ENCODE peak calls at places on chromosomes 12 and 14, in ten cellular contexts. T, R, H, A, V, C, B, K, E and W are unnamed samples.

GRCh38 chr12:6450869-6451347 is 934 bp upstream of the TAPBPL start:
- DNase-seq in H (peak), T (no peak), B (no peak), V (no peak), E (peak), C (no peak), K (peak), R (peak), A (no peak), W (peak)

GRCh38 chr12:120404271-120404670 is 33.6 kb upstream of the COX6A1 start:
- DNase-seq in V (no peak), C (no peak), B (no peak), A (no peak), H (no peak), R (no peak), T (no peak), K (no peak), E (no peak), W (no peak)

GRCh38 chr14:76781648-76782051 is 20.4 kb downstream of the VASH1 start:
- DNase-seq in H (no peak), K (no peak), C (no peak), E (no peak), R (no peak), A (no peak), T (no peak), B (no peak), V (no peak), W (no peak)

GRCh38 chr14:103594265-103594664 is 31.5 kb downstream of the COA8 start:
- DNase-seq in E (peak), K (peak), T (peak), V (peak), H (no peak), C (no peak), B (peak), R (peak), A (no peak), W (no peak)

GRCh38 chr12:131982041-131982440 is 32.3 kb downstream of the EP400 start:
- DNase-seq in B (no peak), V (no peak), E (no peak), K (no peak), C (no peak), H (no peak), A (no peak), R (no peak), T (no peak), W (no peak)

GRCh38 chr14:74645735-74646134 is 33.7 kb upstream of the LTBP2 start:
- DNase-seq in R (no peak), A (no peak), H (no peak), T (no peak), K (no peak), E (no peak), V (no peak), C (no peak), B (no peak), W (no peak)

GRCh38 chr12:120121766-120122293 is 5.3 kb upstream of the RAB35 start:
- DNase-seq in E (no peak), T (no peak), A (no peak), V (no peak), R (no peak), K (no peak), C (no peak), B (no peak), H (no peak), W (no peak)

GRCh38 chr12:1995205-1995896 is 8.9 kb downstream of the DCP1B start:
- DNase-seq in R (no peak), B (no peak), V (no peak), H (no peak), T (no peak), E (no peak), K (no peak), A (no peak), C (no peak), W (no peak)

GRCh38 chr12:7374423-7375144 is 69.4 kb downstream of the CD163L1 start:
- DNase-seq in T (no peak), K (no peak), H (peak), B (no peak), C (peak), V (peak), E (peak), A (peak), R (peak), W (peak)

GRCh38 chr14:100239200-100239839 is 376 bp downstream of the YY1 start:
- DNase-seq in V (no peak), H (peak), A (no peak), T (peak), E (peak), C (no peak), K (peak), B (no peak), R (no peak), W (peak)

GRCh38 chr12:108826115-108826806 is 31.1 kb downstream of the SSH1 start:
- DNase-seq in C (no peak), H (peak), R (peak), B (no peak), E (no peak), T (peak), V (peak), A (no peak), K (peak), W (no peak)

GRCh38 chr14:68947802-68948201 is 31.3 kb downstream of the ACTN1 start:
- DNase-seq in R (peak), T (peak), E (no peak), C (no peak), B (peak), V (no peak), K (no peak), H (peak), A (no peak), W (no peak)

GRCh38 chr12:93387780-93388179 is 10.1 kb downstream of the NUDT4 start:
- DNase-seq in E (no peak), H (peak), B (no peak), T (no peak), A (no peak), V (peak), K (no peak), R (no peak), C (no peak), W (peak)

GRCh38 chr12:77163068-77163810 is 97.9 kb upstream of the E2F7 start:
- DNase-seq in A (no peak), V (no peak), R (no peak), B (no peak), E (no peak), T (no peak), K (no peak), H (no peak), C (no peak), W (no peak)

GRCh38 chr12:130870442-130871285 is 1.2 kb upstream of the RAN start:
- DNase-seq in R (peak), C (peak), V (peak), T (peak), E (peak), H (peak), A (peak), K (peak), B (peak), W (peak)

GRCh38 chr12:25552681-25553080 is 402 bp downstream of the LMNTD1 start:
- DNase-seq in R (no peak), B (no peak), V (no peak), C (no peak), A (no peak), E (no peak), T (no peak), H (no peak), K (no peak), W (no peak)

GRCh38 chr14:95858893-95859292 is 17.7 kb upstream of the TUNAR start:
- DNase-seq in V (no peak), C (no peak), R (no peak), T (no peak), E (no peak), B (no peak), K (no peak), A (no peak), H (no peak), W (no peak)

GRCh38 chr14:75752086-75752485 is 91.0 kb downstream of the TTLL5 start:
- DNase-seq in V (no peak), C (no peak), H (no peak), B (no peak), A (no peak), R (no peak), E (no peak), K (no peak), T (no peak), W (no peak)

GRCh38 chr12:116525418-116526001 is 33.7 kb upstream of the MAP1LC3B2 start:
- DNase-seq in K (peak), A (no peak), B (peak), E (peak), R (peak), C (no peak), T (peak), V (no peak), H (peak), W (no peak)

GRCh38 chr14:49940805-49941421 is 48.0 kb downstream of the ARF6 start:
- DNase-seq in E (no peak), K (no peak), B (no peak), T (no peak), C (no peak), H (no peak), R (no peak), V (no peak), A (no peak), W (no peak)

GRCh38 chr14:64910847-64911495 is 3.3 kb upstream of the CHURC1 start:
- DNase-seq in B (no peak), V (no peak), T (no peak), R (no peak), A (no peak), E (no peak), K (no peak), H (no peak), C (no peak), W (peak)

GRCh38 chr14:99195602-99196309 is 76.2 kb downstream of the BCL11B start:
- DNase-seq in A (no peak), E (no peak), K (no peak), V (no peak), C (no peak), T (no peak), B (peak), R (no peak), H (no peak), W (no peak)

GRCh38 chr12:1469063-1469462 is 125.3 kb downstream of the FBXL14 start:
- DNase-seq in C (no peak), B (no peak), E (no peak), K (no peak), V (no peak), T (no peak), A (no peak), H (no peak), R (no peak), W (no peak)

GRCh38 chr14:33847066-33847465 is 103.8 kb downstream of the EGLN3 start:
- DNase-seq in T (no peak), V (no peak), H (no peak), K (no peak), A (no peak), B (no peak), R (no peak), E (no peak), C (no peak), W (no peak)

GRCh38 chr12:77236066-77236465 is 170.7 kb upstream of the E2F7 start:
- DNase-seq in V (no peak), A (no peak), E (no peak), H (no peak), C (no peak), T (no peak), B (no peak), K (no peak), R (no peak), W (no peak)

GRCh38 chr12:72493390-72493789 is 221.2 kb downstream of the TRHDE start:
- DNase-seq in B (no peak), H (no peak), V (no peak), C (no peak), T (no peak), A (no peak), K (no peak), R (no peak), E (no peak), W (peak)

GRCh38 chr12:11152725-11153124 is 18.3 kb upstream of the SMIM10L1 start:
- DNase-seq in T (no peak), E (no peak), C (no peak), R (no peak), A (no peak), H (no peak), B (no peak), V (no peak), K (no peak), W (no peak)

GRCh38 chr14:60561845-60562746 is 53.1 kb downstream of the SIX6 start:
- DNase-seq in V (peak), C (peak), E (peak), T (peak), K (peak), H (peak), R (peak), A (no peak), B (peak), W (peak)

GRCh38 chr12:31234955-31235867 is 90.7 kb downstream of the SINHCAF start:
- DNase-seq in R (no peak), K (no peak), A (no peak), E (peak), T (no peak), C (no peak), V (peak), B (no peak), H (peak), W (peak)

GRCh38 chr14:61553730-61554641 is 141.3 kb upstream of the HIF1A start:
- DNase-seq in K (no peak), E (peak), R (peak), C (no peak), H (peak), V (peak), T (no peak), A (no peak), B (no peak), W (no peak)

GRCh38 chr12:122876724-122877123 is 19.2 kb downstream of the VPS37B start:
- DNase-seq in R (no peak), C (no peak), E (no peak), K (no peak), B (no peak), T (peak), A (no peak), H (no peak), V (no peak), W (no peak)

GRCh38 chr14:21203470-21204166 is 47.8 kb upstream of the OR5AU1 start:
- DNase-seq in T (no peak), K (no peak), R (no peak), V (no peak), B (no peak), H (no peak), A (no peak), E (no peak), C (no peak), W (no peak)

GRCh38 chr12:5379737-5380496 is 52.0 kb upstream of the NTF3 start:
- DNase-seq in R (no peak), H (no peak), E (no peak), T (no peak), K (no peak), C (no peak), A (no peak), V (peak), B (no peak), W (no peak)

GRCh38 chr14:103846569-103847438 is 571 bp downstream of the PPP1R13B start:
- DNase-seq in T (peak), K (peak), V (peak), A (peak), E (peak), R (no peak), C (no peak), H (peak), B (no peak), W (no peak)

GRCh38 chr12:112616469-112617190 is 174.9 kb upstream of the RPH3A start:
- DNase-seq in H (no peak), R (no peak), K (no peak), V (no peak), B (no peak), E (no peak), T (no peak), C (peak), A (no peak), W (no peak)

GRCh38 chr12:11747969-11748368 is 98.5 kb downstream of the ETV6 start:
- DNase-seq in A (no peak), B (no peak), K (no peak), H (no peak), T (no peak), C (no peak), V (no peak), E (no peak), R (no peak), W (no peak)

GRCh38 chr12:99097170-99097569 is 452.1 kb downstream of the APAF1 start:
- DNase-seq in T (no peak), H (no peak), K (no peak), E (no peak), A (no peak), C (no peak), R (no peak), B (no peak), V (no peak), W (no peak)

GRCh38 chr12:99099786-99100185 is 454.7 kb downstream of the APAF1 start:
- DNase-seq in V (no peak), T (no peak), C (no peak), A (no peak), E (no peak), B (no peak), K (no peak), H (no peak), R (no peak), W (no peak)
- TF ChIP-seq POLR2A in V (no peak), T (no peak), C (no peak), A (no peak), E (no peak), B (no peak), K (no peak), H (no peak), R (no peak), W (no peak)

DNA sequence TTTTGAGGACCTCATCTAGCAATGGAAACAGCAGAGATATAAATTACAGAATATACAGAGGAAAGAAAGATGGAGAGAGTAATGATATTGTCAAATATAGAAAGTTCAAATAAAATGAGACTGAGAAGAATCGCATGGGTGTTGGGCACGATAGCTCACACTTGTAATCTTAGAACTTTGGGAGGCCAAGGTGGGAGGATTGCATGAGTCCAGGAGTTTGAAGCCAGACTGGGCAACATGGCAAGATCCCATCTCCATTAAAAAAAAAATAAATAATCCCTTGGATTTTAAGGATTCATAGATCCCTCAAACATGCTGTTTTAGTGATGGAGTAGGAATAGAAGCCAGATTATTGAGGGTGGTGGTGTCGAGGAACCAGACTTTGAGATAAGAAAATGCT is 1.9 kb downstream of the PYROXD1 start:
- DNase-seq in K (no peak), C (no peak), V (no peak), H (no peak), E (no peak), R (no peak), A (no peak), B (no peak), T (no peak), W (no peak)
- TF ChIP-seq POLR2A in K (no peak), C (no peak), V (no peak), H (no peak), E (no peak), R (no peak), A (no peak), B (no peak), T (no peak), W (no peak)

GRCh38 chr14:92122351-92122677 is 545 bp downstream of the CPSF2 start:
- DNase-seq in T (no peak), H (no peak), V (peak), C (no peak), A (peak), K (no peak), B (no peak), R (no peak), E (no peak), W (peak)

GRCh38 chr14:92122761-92123160 is 992 bp downstream of the CPSF2 start:
- DNase-seq in A (no peak), E (no peak), H (no peak), R (no peak), C (no peak), K (no peak), T (no peak), V (no peak), B (no peak), W (peak)

GRCh38 chr14:92121207-92121669 is 268 bp downstream of the NDUFB1 start:
- DNase-seq in K (no peak), R (peak), C (no peak), A (no peak), T (peak), E (peak), H (peak), B (peak), V (peak), W (peak)

GRCh38 chr14:92121670-92122350 is at the start of the genes CPSF2 and NDUFB1:
- DNase-seq in C (no peak), R (peak), H (peak), V (peak), E (peak), A (peak), B (peak), K (peak), T (peak), W (peak)
- TF ChIP-seq POLR2A in C (peak), R (peak), H (peak), V (peak), E (peak), A (peak), B (peak), K (peak), T (peak), W (peak)

GRCh38 chr12:49707127-49707811 is at the start of gene FMNL3:
- DNase-seq in B (peak), K (peak), C (peak), E (peak), T (peak), V (peak), R (peak), A (peak), H (peak), W (peak)
- TF ChIP-seq POLR2A in B (peak), K (peak), C (peak), E (no peak), T (peak), V (peak), R (peak), A (no peak), H (peak), W (peak)

DNA sequence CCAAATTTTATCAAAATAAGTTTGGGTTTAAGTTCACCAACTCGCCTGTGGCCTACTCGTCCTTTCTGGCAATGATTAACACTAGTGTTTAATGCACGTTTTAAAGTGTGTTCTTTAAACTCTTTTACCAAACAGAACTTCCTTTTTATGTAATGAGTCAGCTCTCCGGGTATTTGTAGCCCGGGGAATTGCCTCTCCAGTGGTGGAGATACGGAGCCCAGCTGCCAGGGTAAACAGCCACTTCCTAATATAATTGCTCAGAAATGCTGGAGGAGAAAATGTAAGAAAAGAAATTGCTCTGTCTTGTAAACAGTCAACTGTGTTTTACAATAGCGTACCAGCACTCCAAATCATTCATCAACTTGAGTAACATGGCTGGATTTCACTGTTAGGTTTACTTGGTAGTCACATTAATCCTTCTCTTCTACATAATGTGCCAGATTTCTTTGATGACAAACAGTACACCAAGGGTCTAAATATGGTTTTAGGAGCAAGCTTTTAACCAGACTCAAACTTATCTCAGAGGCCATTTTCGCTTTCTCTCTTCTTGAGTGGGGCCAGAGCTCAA is 101.1 kb upstream of the SLC38A2 start:
- DNase-seq in H (peak), E (peak), B (peak), V (peak), T (peak), C (no peak), R (peak), A (no peak), K (peak), W (no peak)
- TF ChIP-seq POLR2A in H (no peak), E (no peak), B (no peak), V (no peak), T (no peak), C (no peak), R (no peak), A (no peak), K (no peak), W (no peak)

GRCh38 chr12:68745904-68746571 is at the start of gene SLC35E3:
- DNase-seq in E (peak), R (peak), K (peak), V (peak), T (peak), H (peak), B (peak), A (peak), C (peak), W (peak)
- TF ChIP-seq POLR2A in E (peak), R (peak), K (peak), V (peak), T (peak), H (peak), B (peak), A (peak), C (peak), W (peak)

DNA sequence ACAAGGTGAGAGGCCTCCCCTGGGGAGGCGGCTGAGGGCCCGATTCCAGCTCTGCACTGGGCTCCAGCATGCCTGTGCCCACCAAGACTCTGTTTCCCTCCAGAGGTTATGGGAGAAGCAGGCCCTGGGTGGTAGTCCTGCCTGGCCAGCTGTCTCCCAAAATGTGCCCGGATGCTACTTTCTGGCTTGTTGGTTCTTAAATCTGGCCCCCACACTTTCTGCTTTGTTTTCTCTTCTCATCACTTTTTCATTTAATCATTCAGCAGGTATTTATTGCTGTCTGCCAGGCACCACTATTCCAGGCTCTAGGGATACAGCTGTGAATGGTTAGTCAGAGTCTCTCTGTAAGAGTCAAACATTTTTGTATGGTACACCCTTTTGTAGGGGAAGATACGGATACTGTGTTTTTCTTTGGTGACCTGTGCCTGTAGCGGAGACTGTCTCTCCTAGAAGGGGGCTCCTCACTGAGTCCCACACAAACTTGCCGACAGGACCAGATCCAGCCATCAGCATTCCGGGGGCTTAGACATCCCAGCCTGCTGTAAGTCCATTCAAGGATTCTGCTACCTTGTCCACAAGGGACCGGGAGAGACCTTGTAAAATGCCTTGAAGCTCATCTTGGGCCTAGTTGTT is 3.8 kb downstream of the DHRS2 start:
- DNase-seq in A (no peak), R (no peak), K (no peak), B (no peak), E (no peak), T (no peak), C (no peak), V (no peak), H (no peak), W (no peak)
- TF ChIP-seq POLR2A in A (no peak), R (no peak), K (no peak), B (no peak), E (no peak), T (no peak), C (no peak), V (no peak), H (no peak), W (no peak)